ENCODE peak calls at places on chromosomes 5 and 9, in ten cellular contexts. One of them, this sample, is unnamed.
A peak's percentile ranks its signal among the peaks of the same experiment; 100 is the strongest.

GRCh38 chr5:58149750-58150149 is 310.1 kb downstream of the PLK2 start:
- DNase-seq in epithelial cell of proximal tubule: no peak
- DNase-seq in AG04449: no peak
- DNase-seq in PC-3: peak; percentile 16
- DNase-seq in GM12865: no peak
- DNase-seq in A549: no peak
- DNase-seq in fibroblast of pulmonary artery: no peak
- DNase-seq in bronchial epithelial cell: peak; percentile 60
- DNase-seq in body of pancreas: no peak
- DNase-seq in psoas muscle: no peak
- DNase-seq in this sample: no peak

GRCh38 chr5:4058899-4059298 is 463.3 kb downstream of the IRX1 start:
- DNase-seq in bronchial epithelial cell: no peak
- DNase-seq in epithelial cell of proximal tubule: no peak
- DNase-seq in GM12865: no peak
- DNase-seq in A549: no peak
- DNase-seq in psoas muscle: peak; percentile 11
- DNase-seq in AG04449: no peak
- DNase-seq in body of pancreas: no peak
- DNase-seq in PC-3: no peak
- DNase-seq in fibroblast of pulmonary artery: peak; percentile 42
- DNase-seq in this sample: no peak

GRCh38 chr9:136990233-136990911 is 1.9 kb upstream of the PAXX start:
- DNase-seq in body of pancreas: no peak
- DNase-seq in GM12865: no peak
- DNase-seq in A549: no peak
- DNase-seq in bronchial epithelial cell: no peak
- DNase-seq in epithelial cell of proximal tubule: no peak
- DNase-seq in psoas muscle: no peak
- DNase-seq in AG04449: no peak
- DNase-seq in PC-3: no peak
- DNase-seq in fibroblast of pulmonary artery: no peak
- DNase-seq in this sample: no peak

GRCh38 chr5:142179776-142180387 is 71.3 kb downstream of the NDFIP1 start:
- DNase-seq in GM12865: no peak
- DNase-seq in psoas muscle: no peak
- DNase-seq in epithelial cell of proximal tubule: no peak
- DNase-seq in bronchial epithelial cell: no peak
- DNase-seq in AG04449: no peak
- DNase-seq in PC-3: no peak
- DNase-seq in body of pancreas: no peak
- DNase-seq in fibroblast of pulmonary artery: no peak
- DNase-seq in A549: no peak
- DNase-seq in this sample: no peak

GRCh38 chr5:154371687-154372086 is 74.1 kb upstream of the SAP30L start:
- DNase-seq in body of pancreas: no peak
- DNase-seq in AG04449: peak; percentile 92
- DNase-seq in bronchial epithelial cell: peak; percentile 75
- DNase-seq in A549: peak; percentile 28
- DNase-seq in fibroblast of pulmonary artery: peak; percentile 93
- DNase-seq in PC-3: no peak
- DNase-seq in GM12865: no peak
- DNase-seq in psoas muscle: no peak
- DNase-seq in epithelial cell of proximal tubule: no peak
- DNase-seq in this sample: no peak

GRCh38 chr9:69317081-69317480 is 7.9 kb upstream of the ENTREP1 start:
- DNase-seq in bronchial epithelial cell: peak; percentile 74
- DNase-seq in A549: peak; percentile 10
- DNase-seq in epithelial cell of proximal tubule: no peak
- DNase-seq in AG04449: peak; percentile 5
- DNase-seq in GM12865: no peak
- DNase-seq in body of pancreas: no peak
- DNase-seq in PC-3: peak; percentile 60
- DNase-seq in fibroblast of pulmonary artery: peak; percentile 36
- DNase-seq in psoas muscle: no peak
- DNase-seq in this sample: no peak

GRCh38 chr5:67774796-67775195 is 440.8 kb upstream of the PIK3R1 start:
- DNase-seq in fibroblast of pulmonary artery: no peak
- DNase-seq in epithelial cell of proximal tubule: no peak
- DNase-seq in A549: no peak
- DNase-seq in PC-3: no peak
- DNase-seq in GM12865: no peak
- DNase-seq in AG04449: no peak
- DNase-seq in body of pancreas: no peak
- DNase-seq in bronchial epithelial cell: no peak
- DNase-seq in psoas muscle: no peak
- DNase-seq in this sample: no peak

GRCh38 chr5:173655196-173655797 is 38.8 kb upstream of the BOD1 start:
- DNase-seq in fibroblast of pulmonary artery: no peak
- DNase-seq in AG04449: no peak
- DNase-seq in epithelial cell of proximal tubule: no peak
- DNase-seq in PC-3: no peak
- DNase-seq in bronchial epithelial cell: peak; percentile 63
- DNase-seq in GM12865: no peak
- DNase-seq in psoas muscle: no peak
- DNase-seq in body of pancreas: no peak
- DNase-seq in A549: no peak
- DNase-seq in this sample: no peak

GRCh38 chr5:73286891-73287290 is 113.9 kb downstream of the TMEM174 start:
- DNase-seq in PC-3: no peak
- DNase-seq in psoas muscle: no peak
- DNase-seq in A549: no peak
- DNase-seq in body of pancreas: no peak
- DNase-seq in fibroblast of pulmonary artery: peak; percentile 55
- DNase-seq in epithelial cell of proximal tubule: no peak
- DNase-seq in GM12865: no peak
- DNase-seq in bronchial epithelial cell: no peak
- DNase-seq in AG04449: no peak
- DNase-seq in this sample: no peak

GRCh38 chr9:120583958-120584369 is 4.0 kb upstream of the CDK5RAP2 start:
- DNase-seq in fibroblast of pulmonary artery: peak; percentile 91
- DNase-seq in epithelial cell of proximal tubule: peak; percentile 44
- DNase-seq in GM12865: peak; percentile 91
- DNase-seq in body of pancreas: peak; percentile 47
- DNase-seq in AG04449: peak; percentile 40
- DNase-seq in psoas muscle: peak; percentile 53
- DNase-seq in bronchial epithelial cell: peak; percentile 67
- DNase-seq in A549: peak; percentile 71
- DNase-seq in PC-3: no peak
- DNase-seq in this sample: peak; percentile 55

GRCh38 chr9:5714501-5715401 is 85.8 kb downstream of the RIC1 start:
- DNase-seq in psoas muscle: no peak
- DNase-seq in body of pancreas: no peak
- DNase-seq in epithelial cell of proximal tubule: peak; percentile 37
- DNase-seq in A549: peak; percentile 46
- DNase-seq in AG04449: no peak
- DNase-seq in fibroblast of pulmonary artery: peak; percentile 38
- DNase-seq in PC-3: peak; percentile 78
- DNase-seq in GM12865: peak; percentile 8
- DNase-seq in bronchial epithelial cell: peak; percentile 89
- DNase-seq in this sample: peak; percentile 29

GRCh38 chr5:96537386-96537785 is 104.3 kb upstream of the PCSK1 start:
- DNase-seq in body of pancreas: no peak
- DNase-seq in A549: peak; percentile 11
- DNase-seq in PC-3: peak; percentile 47
- DNase-seq in bronchial epithelial cell: peak; percentile 76
- DNase-seq in psoas muscle: no peak
- DNase-seq in epithelial cell of proximal tubule: no peak
- DNase-seq in AG04449: peak; percentile 41
- DNase-seq in GM12865: peak; percentile 5
- DNase-seq in fibroblast of pulmonary artery: peak; percentile 94
- DNase-seq in this sample: peak; percentile 16

GRCh38 chr9:33752130-33752637 is 43.2 kb upstream of the PRSS3 start:
- DNase-seq in GM12865: no peak
- DNase-seq in A549: peak; percentile 44
- DNase-seq in bronchial epithelial cell: no peak
- DNase-seq in psoas muscle: no peak
- DNase-seq in epithelial cell of proximal tubule: no peak
- DNase-seq in body of pancreas: no peak
- DNase-seq in PC-3: peak; percentile 65
- DNase-seq in fibroblast of pulmonary artery: no peak
- DNase-seq in AG04449: no peak
- DNase-seq in this sample: no peak
- TF ChIP-seq CTCF in GM12865: no peak
- TF ChIP-seq CTCF in A549: no peak
- TF ChIP-seq CTCF in bronchial epithelial cell: no peak
- TF ChIP-seq CTCF in psoas muscle: no peak
- TF ChIP-seq CTCF in epithelial cell of proximal tubule: no peak
- TF ChIP-seq CTCF in body of pancreas: no peak
- TF ChIP-seq CTCF in PC-3: no peak
- TF ChIP-seq CTCF in fibroblast of pulmonary artery: no peak
- TF ChIP-seq CTCF in AG04449: no peak
- TF ChIP-seq CTCF in this sample: no peak

DNA sequence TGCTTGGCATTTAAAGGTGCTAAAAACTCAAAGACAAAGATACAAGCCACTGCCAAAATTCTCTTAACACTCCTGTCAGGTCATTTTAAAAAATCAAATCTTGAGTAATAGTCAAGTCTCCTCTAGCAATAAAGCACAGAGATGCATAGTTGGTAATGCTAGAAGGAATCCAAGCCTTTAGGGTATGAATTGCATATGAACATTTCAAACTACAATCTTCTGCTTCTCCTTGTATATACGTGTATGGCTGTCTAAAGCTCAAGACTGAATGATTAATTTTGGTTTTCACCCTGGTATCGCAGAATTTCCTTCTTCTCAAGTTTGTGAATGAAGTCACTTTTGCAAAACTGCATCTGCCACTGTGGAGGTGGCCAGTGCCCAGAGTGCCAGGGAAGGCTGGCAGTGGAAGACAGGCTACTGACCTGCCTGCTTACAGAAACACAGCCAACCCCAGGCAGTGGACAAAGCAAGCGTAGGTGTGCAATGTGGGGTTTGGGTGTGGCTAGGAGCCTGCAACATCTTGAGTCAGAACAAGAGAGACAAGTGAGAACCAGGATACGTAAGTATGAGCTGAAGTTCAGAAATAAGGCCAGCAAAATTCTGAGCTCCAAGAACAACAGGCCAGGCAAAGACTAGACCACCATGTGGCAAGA is 22.8 kb downstream of the MYO10 start:
- DNase-seq in GM12865: no peak
- DNase-seq in bronchial epithelial cell: peak; percentile 92
- DNase-seq in fibroblast of pulmonary artery: no peak
- DNase-seq in epithelial cell of proximal tubule: no peak
- DNase-seq in body of pancreas: peak; percentile 65
- DNase-seq in PC-3: peak; percentile 83
- DNase-seq in psoas muscle: no peak
- DNase-seq in AG04449: no peak
- DNase-seq in A549: peak; percentile 51
- DNase-seq in this sample: no peak
- H3K4me3 ChIP-seq in GM12865: no peak overlapping the region
- H3K4me3 ChIP-seq in bronchial epithelial cell: no peak overlapping the region
- H3K4me3 ChIP-seq in fibroblast of pulmonary artery: no peak overlapping the region
- H3K4me3 ChIP-seq in epithelial cell of proximal tubule: no peak overlapping the region
- H3K4me3 ChIP-seq in body of pancreas: no peak overlapping the region
- H3K4me3 ChIP-seq in PC-3: peak overlapping the region; percentile 0
- H3K4me3 ChIP-seq in psoas muscle: no peak overlapping the region
- H3K4me3 ChIP-seq in AG04449: no peak overlapping the region
- H3K4me3 ChIP-seq in A549: no peak overlapping the region
- H3K4me3 ChIP-seq in this sample: no peak overlapping the region

DNA sequence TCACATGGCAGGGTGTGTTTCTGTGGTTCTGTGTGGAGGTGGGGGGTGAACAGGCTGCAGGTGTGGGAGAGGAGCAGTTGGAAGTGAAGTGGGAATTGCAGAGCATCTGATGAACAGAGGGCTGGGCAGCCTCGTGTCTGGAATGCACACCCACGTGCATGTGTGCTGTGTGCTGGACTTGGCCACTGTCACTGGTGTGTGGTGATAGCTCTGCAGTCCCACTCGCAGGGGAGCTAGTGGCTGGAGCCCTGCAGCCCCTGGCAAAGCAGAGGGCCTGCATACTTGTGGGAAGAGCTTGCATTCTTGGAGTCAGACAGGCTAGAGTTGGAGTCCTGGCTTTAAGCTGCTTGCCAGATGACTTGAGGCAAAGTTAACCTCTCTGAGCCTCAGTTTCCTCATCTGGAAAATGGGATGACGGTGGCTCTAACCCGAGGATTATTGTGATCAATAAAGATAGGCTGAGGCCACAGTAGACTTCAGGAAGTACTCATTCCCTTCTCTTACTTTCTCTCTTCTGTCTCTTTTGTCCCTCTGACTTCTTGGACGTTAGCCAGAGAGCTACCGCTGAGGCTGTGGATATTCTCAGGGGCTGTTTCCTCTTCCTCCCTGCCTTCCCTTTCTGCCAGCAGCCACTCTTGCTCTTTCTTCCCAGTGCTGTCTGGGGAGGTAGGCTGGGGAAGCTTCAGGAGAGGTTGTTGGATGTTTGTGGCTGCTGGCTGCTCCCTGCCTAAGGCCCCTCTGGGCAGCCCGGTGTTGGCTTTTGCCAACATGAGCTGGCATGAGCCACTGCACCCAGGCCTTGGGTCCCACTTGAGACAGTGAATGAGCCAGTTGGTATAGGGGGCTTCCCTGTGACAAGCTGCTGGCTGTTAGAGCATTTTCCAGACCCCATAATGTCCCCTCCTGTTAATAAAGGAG is 18.3 kb downstream of the PSAT1 start:
- DNase-seq in fibroblast of pulmonary artery: peak; percentile 45
- DNase-seq in PC-3: no peak
- DNase-seq in body of pancreas: peak; percentile 42
- DNase-seq in AG04449: peak; percentile 38
- DNase-seq in A549: no peak
- DNase-seq in epithelial cell of proximal tubule: no peak
- DNase-seq in psoas muscle: no peak
- DNase-seq in bronchial epithelial cell: no peak
- DNase-seq in GM12865: no peak
- DNase-seq in this sample: no peak
- TF ChIP-seq CTCF in fibroblast of pulmonary artery: no peak
- TF ChIP-seq CTCF in PC-3: no peak
- TF ChIP-seq CTCF in body of pancreas: no peak
- TF ChIP-seq CTCF in AG04449: no peak
- TF ChIP-seq CTCF in A549: no peak
- TF ChIP-seq CTCF in epithelial cell of proximal tubule: no peak
- TF ChIP-seq CTCF in psoas muscle: no peak
- TF ChIP-seq CTCF in bronchial epithelial cell: no peak
- TF ChIP-seq CTCF in GM12865: no peak
- TF ChIP-seq CTCF in this sample: no peak

DNA sequence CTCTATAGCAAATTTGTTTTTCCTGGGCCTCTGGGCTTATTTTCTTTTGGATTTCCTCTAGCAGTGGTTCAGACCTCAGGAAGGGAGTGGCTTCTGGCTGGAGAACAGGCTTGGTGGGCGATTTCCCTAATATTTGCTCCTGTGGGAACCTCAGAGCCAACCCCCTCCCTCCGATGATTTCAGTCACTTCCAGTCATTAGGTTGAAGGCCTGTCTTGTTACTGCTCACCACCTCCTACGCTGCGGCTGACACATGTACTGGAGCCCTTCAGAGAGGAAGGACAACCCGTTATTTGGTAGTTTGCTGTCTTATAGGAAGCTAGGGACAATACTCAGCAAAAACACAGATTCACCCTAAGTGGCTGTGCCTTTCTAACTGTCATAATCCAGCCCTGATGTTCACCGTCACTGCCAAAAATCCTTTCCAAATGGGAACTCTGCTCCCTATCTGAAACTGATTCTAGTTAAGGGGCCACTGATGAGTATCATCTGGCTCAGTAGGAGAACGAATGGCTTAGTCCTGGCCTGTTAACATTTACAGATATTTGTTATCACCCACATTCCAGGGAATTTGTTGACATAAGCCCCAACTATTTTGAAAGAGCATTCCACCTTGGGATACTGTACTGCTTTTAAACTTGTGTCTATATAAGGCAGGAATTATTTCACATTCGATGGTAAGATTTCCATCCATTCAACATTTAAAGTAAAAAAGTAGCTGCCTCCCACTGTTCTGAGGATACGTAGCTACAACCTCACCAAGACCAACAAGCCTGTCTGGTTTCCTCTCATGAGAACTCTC is 29.3 kb upstream of the ANKH start:
- DNase-seq in psoas muscle: peak; percentile 41
- DNase-seq in bronchial epithelial cell: peak; percentile 71
- DNase-seq in GM12865: no peak
- DNase-seq in fibroblast of pulmonary artery: peak; percentile 81
- DNase-seq in body of pancreas: no peak
- DNase-seq in A549: no peak
- DNase-seq in epithelial cell of proximal tubule: no peak
- DNase-seq in AG04449: peak; percentile 79
- DNase-seq in PC-3: no peak
- DNase-seq in this sample: no peak
- H3K4me3 ChIP-seq in psoas muscle: no peak overlapping the region
- H3K4me3 ChIP-seq in bronchial epithelial cell: no peak overlapping the region
- H3K4me3 ChIP-seq in GM12865: no peak overlapping the region
- H3K4me3 ChIP-seq in fibroblast of pulmonary artery: no peak overlapping the region
- H3K4me3 ChIP-seq in body of pancreas: no peak overlapping the region
- H3K4me3 ChIP-seq in A549: no peak overlapping the region
- H3K4me3 ChIP-seq in epithelial cell of proximal tubule: no peak overlapping the region
- H3K4me3 ChIP-seq in AG04449: no peak overlapping the region
- H3K4me3 ChIP-seq in PC-3: no peak overlapping the region
- H3K4me3 ChIP-seq in this sample: no peak overlapping the region

This sample was measured in kidney epithelial cell.